ENCODE peak calls at places on chromosomes 5 and 9, in nine cellular contexts. E is stimulated activated CD8-positive, alpha-beta memory T cell treated with anti-CD3 and anti-CD28 coated beads, Interleukin-15, amount 100 ng/mL, for 4 hours; G is HFF-Myc; X is BJ; U is stimulated activated CD4-positive, alpha-beta T cell treated with anti-CD3 and anti-CD28 coated beads, Interleukin-4, amount 100 ng/mL, for 48 hours; J is central memory CD4-positive, alpha-beta T cell; A is uterus; Q is neural progenitor cell; M is GM13977. P is an unnamed sample.

GRCh38 chr5:133256276-133256675 is 204.5 kb downstream of the HSPA4 start:
- DNase-seq in E (no peak), G (no peak), X (no peak), U (no peak), J (no peak), A (no peak), Q (no peak), M (no peak), P (no peak)

GRCh38 chr5:42655982-42656660 is 100.5 kb upstream of the CCDC152 start:
- DNase-seq in E (no peak), G (no peak), X (no peak), U (no peak), J (no peak), A (no peak), Q (no peak), M (no peak), P (no peak)

GRCh38 chr5:80068237-80068636 is 33.1 kb downstream of the THBS4 start:
- DNase-seq in E (no peak), G (no peak), X (no peak), U (no peak), J (no peak), A (no peak), Q (no peak), M (no peak), P (no peak)

GRCh38 chr9:131722260-131722659 is 17.6 kb downstream of the RAPGEF1 start:
- DNase-seq in E (no peak), G (no peak), X (no peak), U (no peak), J (no peak), A (no peak), Q (no peak), M (no peak), P (no peak)

GRCh38 chr9:136757751-136758140 is 297 bp downstream of the LCN8 start:
- DNase-seq in E (no peak), G (no peak), X (no peak), U (no peak), J (no peak), A (no peak), Q (no peak), M (no peak), P (no peak)

GRCh38 chr5:51226420-51226735 is 156.9 kb upstream of the ISL1 start:
- DNase-seq in E (no peak), G (no peak), X (no peak), U (no peak), J (no peak), A (no peak), Q (peak; percentile 52), M (no peak), P (no peak)

GRCh38 chr5:16894236-16895057 is 41.6 kb downstream of the MYO10 start:
- DNase-seq in E (no peak), G (peak; percentile 72), X (peak; percentile 64), U (no peak), J (no peak), A (no peak), Q (peak; percentile 75), M (no peak), P (no peak)

GRCh38 chr5:124995451-124995850 is 249.0 kb upstream of the ZNF608 start:
- DNase-seq in E (no peak), G (peak; percentile 6), X (no peak), U (no peak), J (no peak), A (no peak), Q (no peak), M (no peak), P (no peak)

GRCh38 chr5:180153991-180154390 is 55.0 kb downstream of the RASGEF1C start:
- DNase-seq in E (no peak), G (no peak), X (no peak), U (no peak), J (no peak), A (no peak), Q (no peak), M (no peak), P (no peak)

GRCh38 chr5:14871573-14872069 is at the start of gene ANKH:
- DNase-seq in E (peak; percentile 64), G (no peak), X (no peak), U (peak; percentile 74), J (peak; percentile 84), A (peak; percentile 78), Q (peak; percentile 92), M (peak; percentile 91), P (no peak)

GRCh38 chr9:89054865-89055495 is 63.7 kb downstream of the S1PR3 start:
- DNase-seq in E (no peak), G (no peak), X (no peak), U (no peak), J (no peak), A (no peak), Q (no peak), M (no peak), P (no peak)

GRCh38 chr5:133742370-133743036 is 130.2 kb upstream of the FSTL4 start:
- DNase-seq in E (no peak), G (no peak), X (no peak), U (no peak), J (no peak), A (no peak), Q (no peak), M (no peak), P (no peak)

GRCh38 chr5:138890686-138891085 is 15.6 kb upstream of the LRRTM2 start:
- DNase-seq in E (no peak), G (no peak), X (no peak), U (no peak), J (no peak), A (no peak), Q (no peak), M (no peak), P (no peak)

GRCh38 chr5:174083041-174083827 is 37.7 kb downstream of the NSG2 start:
- DNase-seq in E (no peak), G (no peak), X (no peak), U (no peak), J (no peak), A (no peak), Q (no peak), M (no peak), P (no peak)

GRCh38 chr5:147481857-147482256 is 28.0 kb downstream of the DPYSL3 start:
- DNase-seq in E (no peak), G (no peak), X (no peak), U (no peak), J (no peak), A (no peak), Q (no peak), M (peak; percentile 44), P (no peak)